ENCODE peak calls at places on chromosomes 4 and X, in four cellular contexts. E is GM12878, L is HepG2, P is H1. I is an unnamed sample.

GRCh38 chrX:138150709-138151108 is 560.8 kb downstream of the FGF13 start:
- DNase-seq in L (no peak), P (no peak), E (no peak), I (no peak)

GRCh38 chr4:2433609-2434350 is 15.0 kb downstream of the CFAP99 start:
- DNase-seq in L (no peak), E (no peak), P (no peak), I (no peak)

GRCh38 chrX:47706575-47706974 is 47.6 kb upstream of the UXT start:
- DNase-seq in P (no peak), E (no peak), L (no peak), I (no peak)

GRCh38 chr4:179664628-179665027 is 2222.4 kb upstream of the AGA start:
- DNase-seq in L (no peak), P (no peak), E (no peak), I (no peak)

GRCh38 chr4:87391783-87392054 is 731 bp upstream of the HSD17B11 start:
- DNase-seq in L (no peak), E (no peak), P (no peak), I (no peak)

GRCh38 chrX:3526084-3526483 is 179.6 kb upstream of the MXRA5 start:
- DNase-seq in L (no peak), P (no peak), E (no peak), I (no peak)

GRCh38 chr4:158936238-158936637 is 166.6 kb upstream of the RAPGEF2 start:
- DNase-seq in E (no peak), P (no peak), L (no peak), I (no peak)

GRCh38 chrX:130555341-130555740 is 153.6 kb downstream of the RBMX2 start:
- DNase-seq in P (no peak), L (no peak), E (no peak), I (no peak)

GRCh38 chrX:109485470-109486340 is 3.8 kb upstream of the GUCY2F start:
- DNase-seq in L (peak; percentile 47), E (peak; percentile 34), P (peak; percentile 57), I (peak; percentile 63)

GRCh38 chrX:30513284-30513683 is 64.3 kb downstream of the TASL start:
- DNase-seq in E (no peak), L (peak; percentile 4), P (no peak), I (no peak)

GRCh38 chr4:147550626-147551250 is 66.5 kb upstream of the TMEM184C start:
- DNase-seq in P (no peak), E (peak; percentile 24), L (no peak), I (no peak)

GRCh38 chrX:49844622-49845021 is 15.5 kb downstream of the PAGE4 start:
- DNase-seq in P (no peak), L (no peak), E (no peak), I (no peak)

GRCh38 chr4:167105857-167106256 is 128.4 kb downstream of the SPOCK3 start:
- DNase-seq in L (no peak), E (no peak), P (no peak), I (no peak)

GRCh38 chr4:15749001-15749400 is 29.1 kb upstream of the CD38 start:
- DNase-seq in L (no peak), E (no peak), P (no peak), I (no peak)

GRCh38 chr4:3643518-3644433 is 111.6 kb upstream of the LRPAP1 start:
- DNase-seq in P (no peak), L (no peak), E (no peak), I (no peak)

GRCh38 chrX:134607523-134607922 is 50.7 kb downstream of the PLAC1 start:
- DNase-seq in E (no peak), L (no peak), P (no peak), I (no peak)

GRCh38 chrX:21741869-21742701 is 15.8 kb downstream of the SMPX start:
- DNase-seq in E (no peak), L (no peak), P (no peak), I (no peak)

GRCh38 chrX:21745756-21746155 is 12.2 kb downstream of the SMPX start:
- DNase-seq in E (no peak), P (no peak), L (no peak), I (no peak)

GRCh38 chrX:21744721-21745120 is 13.2 kb downstream of the SMPX start:
- DNase-seq in P (no peak), E (no peak), L (no peak), I (no peak)

GRCh38 chrX:21741378-21741777 is 16.5 kb downstream of the SMPX start:
- DNase-seq in L (no peak), P (no peak), E (no peak), I (no peak)

DNA sequence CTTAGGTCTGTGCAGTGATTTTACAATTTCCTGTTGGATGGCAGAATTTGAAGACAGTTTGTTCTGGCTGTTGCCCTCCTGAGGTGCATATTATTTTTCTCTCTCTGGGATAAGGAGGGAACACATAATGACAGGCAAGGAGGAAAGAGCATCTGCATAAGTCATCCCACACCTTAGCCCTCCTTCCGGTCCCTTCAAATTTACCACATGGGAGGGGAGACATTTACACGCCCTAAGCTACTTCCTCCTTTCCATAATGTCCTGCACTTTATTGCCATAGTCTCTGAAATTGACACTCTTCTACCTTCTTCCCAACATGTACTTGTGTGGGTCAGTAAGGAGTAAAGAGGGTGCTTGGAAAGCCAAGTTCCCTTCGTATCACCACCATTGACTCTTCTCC is 13.9 kb downstream of the SMPX start:
- DNase-seq in L (no peak), E (no peak), P (no peak), I (no peak)
- TF ChIP-seq SUZ12 in L (no peak), E (no peak), P (no peak), I (no peak)

GRCh38 chr4:113784497-113785254 is 23.1 kb upstream of the CAMK2D start:
- DNase-seq in E (no peak), P (no peak), L (peak; percentile 83), I (no peak)
- H3K9ac ChIP-seq in E (no peak overlapping the region), P (no peak overlapping the region), L (no peak overlapping the region), I (no peak overlapping the region)

GRCh38 chr4:83536649-83537352 is 893 bp downstream of the GPAT3 start:
- DNase-seq in E (no peak), L (no peak), P (no peak), I (no peak)

GRCh38 chr4:83535520-83535944 is 376 bp upstream of the GPAT3 start:
- DNase-seq in P (peak; percentile 52), E (no peak), L (peak; percentile 12), I (no peak)

GRCh38 chr4:83535945-83536648 is at the start of gene GPAT3:
- DNase-seq in E (no peak), P (peak; percentile 77), L (peak; percentile 64), I (no peak)
- H3K27me3 ChIP-seq in E (no peaks in the 10 kb centered on the region), P (peaks cover 51% of the 10 kb centered on the region), L (no peaks in the 10 kb centered on the region), I (peaks cover 67% of the 10 kb centered on the region)

DNA sequence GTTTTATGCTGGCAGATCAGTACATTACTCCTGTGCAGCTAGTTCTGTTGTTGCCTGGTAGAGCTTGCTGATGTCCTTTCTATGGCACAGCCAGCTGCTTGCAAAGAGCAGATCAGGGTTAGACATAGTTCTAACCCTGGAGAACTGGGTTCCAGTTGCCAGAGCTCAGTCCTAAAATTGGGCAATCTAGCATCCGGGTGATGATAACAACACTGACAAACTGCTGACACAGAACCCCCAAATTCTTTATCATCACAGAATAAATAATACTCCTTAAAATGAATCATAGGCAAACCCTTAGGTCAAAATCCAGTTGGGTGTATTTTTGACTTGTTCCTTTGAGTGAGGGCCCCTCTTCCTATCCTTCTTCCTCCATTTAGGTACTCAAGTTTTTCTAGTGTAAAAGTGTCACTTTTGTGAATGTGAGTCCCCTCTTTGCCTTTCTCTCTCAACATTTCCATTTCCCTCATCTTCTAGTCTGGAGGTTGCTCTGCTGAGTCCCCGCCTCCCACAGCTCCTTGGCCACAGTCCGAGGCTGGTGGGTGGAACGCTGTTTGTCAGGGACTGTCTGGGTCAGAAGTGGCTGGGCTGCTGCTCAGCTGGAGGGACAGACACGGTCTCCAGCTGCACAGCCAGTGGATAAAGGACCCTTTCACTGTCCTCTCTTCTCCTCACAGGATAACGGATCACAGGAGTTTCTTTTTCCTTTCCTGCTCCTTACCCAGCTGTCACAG is 93.6 kb upstream of the RASGEF1B start:
- DNase-seq in L (no peak), E (no peak), P (no peak), I (no peak)
- TF ChIP-seq SUZ12 in L (no peak), E (no peak), P (no peak), I (no peak)

DNA sequence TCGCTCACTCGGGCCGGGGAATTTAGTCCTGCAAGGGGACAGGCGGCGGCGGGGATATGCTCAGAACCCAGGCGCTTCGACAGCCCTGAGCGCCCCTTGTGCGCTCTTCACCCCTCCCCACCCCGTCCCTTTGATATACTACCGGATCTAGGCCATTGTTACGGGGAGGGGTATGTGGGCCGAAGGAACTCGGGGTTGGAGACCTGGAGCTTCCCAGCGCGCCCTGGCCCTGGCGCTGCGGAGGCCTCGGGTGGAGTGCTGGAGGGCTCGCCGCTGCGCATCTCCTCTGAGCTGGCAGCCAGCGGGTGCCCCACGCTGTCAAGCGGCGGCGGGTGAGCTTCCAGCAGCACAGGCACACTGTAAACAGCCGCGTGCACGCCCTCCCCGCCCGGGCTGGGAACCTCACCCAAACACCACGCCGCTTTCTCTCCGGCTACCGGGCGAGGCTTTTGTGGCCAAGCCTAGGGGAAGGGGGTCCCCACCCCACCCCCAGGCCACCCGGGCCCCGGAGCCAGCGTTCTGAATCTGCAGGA is 54.5 kb upstream of the BCOR start:
- DNase-seq in P (peak; percentile 54), E (no peak), L (no peak), I (no peak)
- H3K9ac ChIP-seq in P (no peak overlapping the region), E (no peak overlapping the region), L (no peak overlapping the region), I (peak overlapping the region; percentile 77)

GRCh38 chr4:1055721-1056590 is 44.5 kb downstream of the FGFRL1 start:
- DNase-seq in E (no peak), L (no peak), P (no peak), I (no peak)

GRCh38 chr4:1057403-1057745 is 45.9 kb downstream of the FGFRL1 start:
- DNase-seq in L (no peak), E (no peak), P (no peak), I (no peak)

GRCh38 chr4:1058997-1059665 is 47.7 kb downstream of the FGFRL1 start:
- DNase-seq in E (no peak), L (no peak), P (no peak), I (no peak)

GRCh38 chr4:1058198-1058996 is 47.0 kb downstream of the FGFRL1 start:
- DNase-seq in E (no peak), P (no peak), L (no peak), I (no peak)

DNA sequence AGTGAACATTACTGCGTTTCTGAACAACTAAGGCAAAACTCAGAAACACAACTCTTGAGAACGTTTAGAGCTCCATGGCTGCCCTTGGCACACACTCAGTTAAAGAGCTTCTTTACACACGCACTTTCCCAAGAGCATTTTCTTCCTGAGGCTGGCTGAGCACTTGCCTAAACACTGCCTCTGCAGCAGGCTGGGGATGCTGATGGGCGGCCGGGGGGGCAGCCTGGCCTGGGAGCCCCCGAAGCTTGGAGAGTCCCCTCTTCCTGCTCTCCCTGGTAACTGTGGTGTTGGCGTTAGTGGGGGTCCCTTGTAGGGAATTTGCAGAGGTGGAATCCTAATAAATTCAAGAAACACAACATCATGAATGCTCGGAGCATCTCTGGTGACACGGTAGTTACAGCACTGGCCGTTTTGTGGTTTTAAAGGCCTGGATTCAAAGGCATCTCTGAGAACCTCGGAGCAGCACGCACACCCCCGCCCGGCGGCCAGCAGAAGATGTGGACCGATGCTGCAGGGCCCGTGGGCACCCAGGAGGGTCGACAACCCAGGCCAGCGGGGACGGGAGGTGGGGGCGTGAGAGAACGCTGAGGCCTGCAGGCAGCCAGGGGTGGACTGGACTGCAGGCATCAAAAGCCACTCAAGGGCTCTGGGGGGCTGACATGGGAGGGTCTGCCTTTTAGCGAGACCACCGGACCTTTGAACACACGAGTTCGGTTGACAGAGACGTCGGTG is 45.4 kb downstream of the FGFRL1 start:
- DNase-seq in P (no peak), L (no peak), E (no peak), I (no peak)
- H3K27me3 ChIP-seq in P (peaks cover 12% of the 10 kb centered on the region), L (peaks cover 22% of the 10 kb centered on the region), E (no peaks in the 10 kb centered on the region), I (peaks cover 49% of the 10 kb centered on the region)

GRCh38 chr4:102230194-102230593 is 115.1 kb downstream of the SLC39A8 start:
- DNase-seq in P (no peak), L (no peak), E (no peak), I (no peak)
- TF ChIP-seq SUZ12 in P (no peak), L (no peak), E (no peak), I (no peak)

GRCh38 chrX:120463241-120463640 is 5.9 kb downstream of the LAMP2 start:
- DNase-seq in P (no peak), L (peak; percentile 6), E (no peak), I (no peak)
- H3K9ac ChIP-seq in P (no peak overlapping the region), L (no peak overlapping the region), E (no peak overlapping the region), I (no peak overlapping the region)

I was measured in NT2/D1.